ENCODE peak calls at places on chromosome X, in seven cellular contexts. J, T, G, O, H, M and Q are unnamed samples.
A peak's percentile ranks its signal among the peaks of the same experiment; 100 is the strongest.

GRCh38 chrX:115459883-115460564 is 101.0 kb upstream of the PLS3 start:
- DNase-seq in M (no peak), J (no peak), T (no peak), O (no peak), H (no peak), G (no peak), Q (no peak)

GRCh38 chrX:120839506-120839905 is 36.2 kb downstream of the CT47B1 start:
- DNase-seq in M (no peak), O (no peak), H (no peak), G (no peak), T (no peak), J (no peak), Q (no peak)

GRCh38 chrX:129651756-129652564 is 2.8 kb downstream of the APLN start:
- DNase-seq in J (no peak), G (no peak), O (no peak), T (no peak), H (no peak), M (no peak), Q (no peak)

GRCh38 chrX:18956322-18957032 is 27.4 kb downstream of the PHKA2 start:
- DNase-seq in G (no peak), H (no peak), M (no peak), T (no peak), O (no peak), J (no peak), Q (peak; percentile 11)

GRCh38 chrX:45323387-45323786 is 122.7 kb upstream of the DIPK2B start:
- DNase-seq in O (no peak), M (no peak), J (no peak), G (no peak), H (no peak), T (no peak), Q (no peak)

GRCh38 chrX:45011131-45011530 is 138.1 kb downstream of the KDM6A start:
- DNase-seq in M (no peak), H (no peak), J (no peak), O (no peak), G (peak; percentile 4), T (no peak), Q (no peak)

GRCh38 chrX:78886550-78886949 is 58.6 kb upstream of the P2RY10 start:
- DNase-seq in H (no peak), G (peak; percentile 0), J (peak; percentile 5), T (peak; percentile 5), O (no peak), M (no peak), Q (no peak)

GRCh38 chrX:129783176-129783776 is 3.5 kb downstream of the SASH3 start:
- DNase-seq in O (no peak), M (no peak), G (no peak), J (no peak), T (no peak), H (no peak), Q (no peak)

GRCh38 chrX:121755541-121755940 is 708.1 kb downstream of the GLUD2 start:
- DNase-seq in G (no peak), T (no peak), M (no peak), H (no peak), J (no peak), O (no peak), Q (no peak)

GRCh38 chrX:40471965-40472648 is 108.7 kb upstream of the ATP6AP2 start:
- DNase-seq in M (peak; percentile 17), G (no peak), H (peak; percentile 50), T (peak; percentile 33), O (no peak), J (peak; percentile 38), Q (peak; percentile 35)
- TF ChIP-seq SIN3A in M (no peak), G (no peak), H (no peak), T (no peak), O (no peak), J (no peak), Q (no peak)

DNA sequence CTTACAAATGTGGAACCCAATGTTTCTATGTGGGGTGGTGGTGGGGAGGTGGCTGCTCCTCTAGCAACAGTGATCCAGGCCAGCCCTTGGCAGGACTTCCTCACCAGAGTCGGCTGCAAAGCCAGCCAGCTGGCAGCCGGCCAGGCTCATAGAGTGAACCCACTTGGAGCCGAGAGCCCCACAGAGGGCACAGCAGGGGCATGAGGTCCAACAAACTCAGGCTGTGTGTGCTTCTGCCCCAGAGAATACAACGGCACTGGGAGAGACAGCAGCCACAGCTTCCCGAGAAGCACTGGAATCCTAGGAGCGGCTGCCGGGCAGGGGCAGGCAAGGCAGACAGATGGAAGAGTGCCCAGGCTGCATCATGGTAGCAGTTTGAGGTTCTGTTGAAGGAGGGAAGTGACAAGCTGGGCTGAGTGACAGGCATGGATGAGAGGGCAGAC is 23.5 kb upstream of the SOWAHD start:
- DNase-seq in O (no peak), T (no peak), M (no peak), H (no peak), J (peak; percentile 35), G (no peak), Q (no peak)
- TF ChIP-seq SIN3A in O (no peak), T (no peak), M (no peak), H (no peak), J (no peak), G (no peak), Q (no peak)

DNA sequence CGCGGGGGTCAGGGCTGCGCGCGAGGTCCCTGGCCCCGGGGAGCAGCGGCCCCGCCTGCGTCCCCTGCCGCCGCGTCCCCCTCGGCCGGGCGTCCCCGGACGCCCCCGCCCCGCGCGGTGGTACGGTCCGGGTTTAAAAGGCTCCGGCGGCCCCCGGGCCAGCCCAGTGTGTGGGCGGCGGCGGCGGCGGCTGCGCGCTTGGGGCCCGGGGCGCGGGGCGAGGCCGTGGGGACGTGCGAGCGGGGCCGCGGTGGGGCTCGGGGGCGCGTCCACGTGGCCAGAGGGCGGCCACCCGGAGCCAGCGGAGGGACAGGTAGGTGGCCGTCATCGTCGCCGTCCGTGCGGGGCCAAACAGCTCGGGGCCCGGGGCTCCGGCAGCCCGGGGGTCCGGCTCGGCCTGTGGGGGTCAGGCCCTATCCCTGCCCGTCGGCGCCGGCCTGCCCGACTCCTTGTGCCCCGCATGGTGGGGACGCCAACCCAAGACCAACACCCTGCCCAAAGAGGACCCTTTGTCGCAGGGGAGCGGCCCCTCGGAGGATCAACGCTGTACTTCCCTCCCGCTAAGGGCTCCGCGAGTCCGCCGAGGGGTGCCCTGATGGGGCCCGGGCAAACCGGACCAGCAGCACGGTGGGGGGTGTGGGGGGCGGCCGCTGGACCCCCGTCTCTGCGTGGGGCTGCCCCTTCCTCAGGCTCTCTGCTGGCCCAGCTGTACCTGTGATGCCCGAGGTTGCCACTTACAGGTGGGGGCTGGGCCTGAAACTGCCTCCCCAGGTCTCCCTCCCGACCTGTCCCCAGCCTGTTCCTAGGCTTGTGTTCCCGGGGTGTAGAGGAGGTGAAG is at the start of gene PLXNA3:
- DNase-seq in M (peak; percentile 79), O (no peak), T (no peak), G (no peak), J (peak; percentile 86), H (peak; percentile 62), Q (no peak)
- TF ChIP-seq SIN3A in M (peak; percentile 56), O (no peak), T (no peak), G (peak; percentile 85), J (no peak), H (no peak), Q (peak; percentile 24)

GRCh38 chrX:100319716-100320115 is 90.4 kb downstream of the PCDH19 start:
- DNase-seq in G (no peak), O (no peak), J (no peak), M (no peak), H (no peak), T (no peak), Q (no peak)

DNA sequence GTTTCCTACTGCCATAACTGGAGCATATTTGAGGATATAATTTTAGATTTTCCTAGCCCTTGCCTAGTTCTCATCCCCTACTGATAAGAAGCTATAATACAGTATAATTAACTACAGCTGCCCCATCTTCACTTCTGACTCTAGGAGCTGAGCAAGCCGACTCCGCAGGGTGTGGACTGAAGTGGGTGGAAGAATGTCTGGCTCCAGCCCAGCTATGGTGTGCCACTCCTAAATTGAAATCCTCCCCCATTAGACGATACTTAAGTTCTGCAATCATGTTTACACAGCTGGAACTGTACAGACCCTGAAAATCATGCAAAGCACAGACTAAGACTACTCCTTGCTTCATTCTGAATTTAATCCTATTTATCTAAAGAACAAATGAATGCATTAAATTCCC is 93.1 kb downstream of the PCDH19 start:
- DNase-seq in G (no peak), J (no peak), T (no peak), H (no peak), O (no peak), M (no peak), Q (no peak)
- TF ChIP-seq SIN3A in G (no peak), J (no peak), T (no peak), H (no peak), O (no peak), M (no peak), Q (no peak)

GRCh38 chrX:150897371-150898319 is 823 bp downstream of the CD99L2 start:
- DNase-seq in J (peak; percentile 34), G (no peak), O (no peak), M (no peak), T (no peak), H (peak; percentile 51), Q (no peak)
- TF ChIP-seq SIN3A in J (no peak), G (no peak), O (no peak), M (no peak), T (no peak), H (no peak), Q (no peak)

GRCh38 chrX:141402897-141403610 is 160.7 kb upstream of the SPANXC start:
- DNase-seq in M (no peak), H (no peak), T (no peak), J (no peak), O (no peak), G (no peak), Q (no peak)

GRCh38 chrX:141405486-141405877 is 163.2 kb upstream of the SPANXC start:
- DNase-seq in O (no peak), G (no peak), H (no peak), M (no peak), J (no peak), T (no peak), Q (no peak)

DNA sequence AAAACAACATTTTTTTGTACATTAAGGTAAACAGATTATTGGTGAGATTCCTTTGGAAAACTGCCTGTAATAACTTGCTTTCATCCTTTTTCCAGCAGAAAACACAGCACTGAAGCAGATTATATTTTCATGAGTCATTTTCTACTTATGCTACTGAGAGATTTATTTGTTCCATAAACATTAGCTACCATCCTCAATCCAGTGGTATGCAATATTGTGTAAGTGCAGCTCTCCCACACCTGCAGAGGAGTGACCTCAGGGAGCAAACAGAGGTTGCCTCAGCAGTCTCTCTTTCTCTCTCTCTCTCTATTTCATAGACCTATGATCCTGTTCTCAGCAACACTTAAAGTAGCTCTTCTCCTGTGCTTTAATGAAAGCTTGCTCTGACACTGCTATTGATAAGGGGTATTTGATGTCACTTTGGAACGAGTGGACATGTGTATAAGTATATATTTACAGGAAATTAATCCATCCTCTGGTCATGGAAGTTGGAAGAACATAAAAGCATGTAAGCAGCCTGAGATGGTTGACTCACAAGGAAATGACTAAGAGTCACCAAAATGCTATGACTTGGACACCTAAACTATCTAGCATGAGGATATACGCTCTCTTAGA is 163.7 kb upstream of the SPANXC start:
- DNase-seq in H (no peak), T (no peak), O (no peak), G (peak; percentile 93), J (no peak), M (no peak), Q (no peak)
- TF ChIP-seq SIN3A in H (no peak), T (no peak), O (no peak), G (no peak), J (no peak), M (no peak), Q (no peak)